ENCODE peak calls at places on chromosomes 4 and X, in five cellular contexts. V, N, Z, S and J are unnamed samples.
A peak's percentile ranks its signal among the peaks of the same experiment; 100 is the strongest.

GRCh38 chr4:11505225-11505971 is 76.7 kb upstream of the HS3ST1 start:
- DNase-seq in S (no peak), N (no peak), Z (peak; percentile 89), V (no peak), J (peak; percentile 72)

GRCh38 chrX:10902001-10902400 is 209.1 kb upstream of the HCCS start:
- DNase-seq in N (no peak), V (no peak), Z (no peak), S (no peak), J (no peak)

GRCh38 chr4:139668036-139668435 is 2.4 kb downstream of the MGST2 start:
- DNase-seq in V (no peak), N (no peak), Z (peak; percentile 6), S (no peak), J (no peak)

GRCh38 chrX:11196476-11196875 is 85.3 kb downstream of the HCCS start:
- DNase-seq in Z (no peak), N (no peak), S (no peak), V (no peak), J (no peak)

GRCh38 chr4:170674176-170674575 is 584.4 kb upstream of the AADAT start:
- DNase-seq in V (no peak), N (no peak), S (no peak), Z (no peak), J (no peak)

GRCh38 chr4:173257732-173258717 is 76.1 kb downstream of the HMGB2 start:
- DNase-seq in N (peak; percentile 66), Z (peak; percentile 78), V (peak; percentile 63), S (peak; percentile 49), J (peak; percentile 75)

GRCh38 chr4:105126311-105127153 is 20.1 kb upstream of the TET2 start:
- DNase-seq in V (no peak), S (no peak), N (no peak), Z (no peak), J (no peak)

GRCh38 chr4:153497988-153498967 is 32.1 kb downstream of the TMEM131L start:
- DNase-seq in N (no peak), S (no peak), Z (peak; percentile 58), V (no peak), J (no peak)

GRCh38 chrX:154542723-154543424 is 3.8 kb downstream of the G6PD start:
- DNase-seq in Z (no peak), S (no peak), V (no peak), N (peak; percentile 98), J (peak; percentile 82)

GRCh38 chr4:167940217-167940616 is 152.1 kb upstream of the ANXA10 start:
- DNase-seq in V (no peak), Z (no peak), N (no peak), S (no peak), J (no peak)

GRCh38 chr4:104915864-104916263 is 230.8 kb upstream of the TET2 start:
- DNase-seq in N (no peak), Z (no peak), S (no peak), V (no peak), J (no peak)

GRCh38 chr4:147933316-147933715 is 201.4 kb downstream of the ARHGAP10 start:
- DNase-seq in N (no peak), V (no peak), Z (no peak), S (no peak), J (peak; percentile 12)

GRCh38 chrX:19909761-19910160 is 22.4 kb upstream of the SH3KBP1 start:
- DNase-seq in S (no peak), N (no peak), Z (no peak), V (no peak), J (no peak)